ENCODE peak calls at places on chromosomes 1 and 21, in six cellular contexts. F, N, E, D, Q and C are unnamed samples.

GRCh38 chr21:36323032-36323431 is 3.0 kb downstream of the MORC3 start:
- DNase-seq in Q (no peak), E (no peak), N (no peak), D (no peak), F (no peak), C (no peak)

GRCh38 chr1:175373786-175374623 is 181.4 kb upstream of the KIAA0040 start:
- DNase-seq in D (peak), N (peak), Q (no peak), E (no peak), F (no peak), C (no peak)

GRCh38 chr1:43879414-43879813 is 54.2 kb upstream of the ARTN start:
- DNase-seq in Q (no peak), F (no peak), D (no peak), E (no peak), N (no peak), C (no peak)

GRCh38 chr1:11188381-11188780 is 774 bp upstream of the ANGPTL7 start:
- DNase-seq in N (no peak), Q (no peak), F (no peak), D (no peak), E (no peak), C (no peak)

GRCh38 chr1:172637522-172637921 is 21.4 kb upstream of the FASLG start:
- DNase-seq in Q (no peak), N (no peak), F (no peak), D (no peak), E (no peak), C (no peak)

GRCh38 chr1:244473059-244473605 is 12.1 kb downstream of the CATSPERE start:
- DNase-seq in N (no peak), Q (no peak), E (no peak), F (no peak), D (no peak), C (no peak)

GRCh38 chr1:183126000-183126366 is 60.1 kb upstream of the LAMC2 start:
- DNase-seq in D (no peak), Q (no peak), E (no peak), F (no peak), N (no peak), C (no peak)

GRCh38 chr1:7218210-7218832 is 433.1 kb downstream of the CAMTA1 start:
- DNase-seq in N (no peak), F (no peak), E (no peak), Q (no peak), D (peak), C (peak)

GRCh38 chr1:116373451-116374339 is 651 bp downstream of the ATP1A1 start:
- DNase-seq in D (peak), E (no peak), Q (no peak), N (peak), F (peak), C (no peak)

GRCh38 chr1:30334767-30335166 is 388.6 kb downstream of the MATN1 start:
- DNase-seq in N (no peak), Q (no peak), E (no peak), F (no peak), D (no peak), C (no peak)

GRCh38 chr1:70318191-70318590 is 36.3 kb downstream of the ANKRD13C start:
- DNase-seq in N (no peak), D (no peak), Q (no peak), E (no peak), F (no peak), C (no peak)

GRCh38 chr1:154714638-154715037 is 106.7 kb upstream of the ADAR start:
- DNase-seq in Q (no peak), D (no peak), F (no peak), N (no peak), E (no peak), C (no peak)

GRCh38 chr1:153977250-153978240 is at the start of gene JTB:
- DNase-seq in E (peak), N (peak), F (peak), Q (no peak), D (peak), C (peak)

GRCh38 chr1:2136836-2137235 is 57.7 kb downstream of the FAAP20 start:
- DNase-seq in Q (no peak), D (no peak), F (no peak), E (peak), N (no peak), C (no peak)

GRCh38 chr1:156995412-156995811 is 50.1 kb downstream of the ARHGEF11 start:
- DNase-seq in E (no peak), F (no peak), D (no peak), N (no peak), Q (no peak), C (no peak)

GRCh38 chr21:44718571-44718970 is 7.2 kb upstream of the TSPEAR start:
- DNase-seq in Q (no peak), F (no peak), D (no peak), E (no peak), N (no peak), C (no peak)

GRCh38 chr1:17565551-17565971 is 26.1 kb downstream of the ARHGEF10L start:
- DNase-seq in Q (no peak), F (no peak), N (no peak), D (no peak), E (no peak), C (no peak)

GRCh38 chr1:58597076-58597475 is 20.0 kb upstream of the TACSTD2 start:
- DNase-seq in F (no peak), E (no peak), N (no peak), Q (no peak), D (no peak), C (no peak)

GRCh38 chr1:229434005-229434640 is at the start of gene ACTA1:
- DNase-seq in F (peak), D (no peak), E (no peak), Q (no peak), N (no peak), C (no peak)

GRCh38 chr21:31283025-31283424 is 61.0 kb downstream of the TIAM1 start:
- DNase-seq in Q (no peak), N (no peak), D (no peak), F (no peak), E (no peak), C (no peak)

GRCh38 chr1:31700468-31701136 is 3.2 kb downstream of the COL16A1 start:
- DNase-seq in Q (no peak), E (no peak), F (no peak), N (no peak), D (no peak), C (no peak)

GRCh38 chr1:64042331-64043100 is 160.9 kb upstream of the UBE2U start:
- DNase-seq in D (no peak), N (no peak), Q (peak), F (no peak), E (no peak), C (no peak)

GRCh38 chr1:160211010-160211790 is 6.0 kb downstream of the PEA15 start:
- DNase-seq in F (no peak), E (no peak), N (no peak), Q (no peak), D (no peak), C (no peak)

GRCh38 chr1:21703318-21703963 is 34.3 kb upstream of the RAP1GAP start:
- DNase-seq in F (no peak), E (no peak), Q (peak), N (no peak), D (peak), C (no peak)

GRCh38 chr1:39003464-39003752 is 12.3 kb downstream of the AKIRIN1 start:
- DNase-seq in F (no peak), Q (no peak), N (no peak), D (no peak), E (no peak), C (no peak)